ENCODE peak calls at places on chromosomes 16 and 17, in five cellular contexts. R is IMR-90; A is colonic mucosa; M is CD4-positive, alpha-beta memory T cell; X is transverse colon. T is an unnamed sample.

GRCh38 chr16:85430523-85431381 is 182.4 kb upstream of the GSE1 start:
- DNase-seq in R (no peak), A (peak; percentile 15), M (no peak), X (peak; percentile 7), T (no peak)

GRCh38 chr16:5024632-5025031 is 9.1 kb downstream of the NAGPA start:
- DNase-seq in R (no peak), A (peak; percentile 57), M (no peak), X (peak; percentile 44), T (peak; percentile 54)

GRCh38 chr16:78738557-78738956 is 639.1 kb downstream of the WWOX start:
- DNase-seq in R (no peak), A (no peak), M (no peak), X (no peak), T (no peak)

GRCh38 chr17:44144966-44145739 is 3.4 kb downstream of the HROB start:
- DNase-seq in R (peak; percentile 71), A (no peak), M (no peak), X (no peak), T (no peak)

GRCh38 chr17:28726396-28726911 is 421 bp upstream of the TLCD1 start:
- DNase-seq in R (peak; percentile 39), A (peak; percentile 85), M (peak; percentile 71), X (peak; percentile 79), T (no peak)

GRCh38 chr16:21613361-21613760 is 14.0 kb downstream of the METTL9 start:
- DNase-seq in R (no peak), A (no peak), M (no peak), X (no peak), T (no peak)

GRCh38 chr17:40244255-40244654 is 25.2 kb downstream of the WIPF2 start:
- DNase-seq in R (no peak), A (no peak), M (no peak), X (no peak), T (no peak)

GRCh38 chr16:23564964-23565363 is 7.4 kb downstream of the UBFD1 start:
- DNase-seq in R (no peak), A (no peak), M (no peak), X (no peak), T (no peak)

GRCh38 chr16:72848759-72849664 is 198.9 kb downstream of the ZFHX3 start:
- DNase-seq in R (peak; percentile 89), A (peak; percentile 81), M (no peak), X (peak; percentile 85), T (peak; percentile 37)

DNA sequence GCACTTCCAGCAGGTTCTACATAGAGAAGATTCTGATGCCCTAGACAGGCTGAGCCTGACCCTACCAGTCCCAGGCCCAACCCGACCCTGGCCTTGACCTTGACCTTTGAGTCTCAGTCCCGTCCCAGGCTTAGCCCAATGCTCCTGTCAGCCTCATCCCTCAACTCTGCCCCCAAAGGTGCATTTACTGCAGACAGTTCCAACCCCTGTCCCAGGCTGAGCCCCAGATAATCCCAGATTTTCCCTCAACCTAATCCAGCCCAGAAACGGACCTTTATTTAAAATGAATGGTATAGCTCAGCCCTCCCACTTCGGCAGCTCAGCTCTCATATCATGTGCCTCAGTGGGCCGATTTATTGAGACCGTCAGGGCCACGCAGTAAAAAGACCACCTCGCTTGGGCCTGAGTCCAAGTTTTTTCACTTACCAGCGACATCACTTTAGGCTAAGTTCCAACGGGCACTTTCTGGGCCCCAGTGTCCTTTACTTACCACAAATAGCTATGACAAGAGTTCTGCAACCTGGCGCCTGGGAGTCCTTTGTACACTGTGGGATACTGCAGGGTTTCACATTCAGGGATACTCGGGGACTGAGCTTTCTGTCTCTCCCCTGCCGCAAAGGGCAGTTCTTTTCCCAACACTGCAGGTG is 89.5 kb downstream of the WSCD1 start:
- DNase-seq in R (no peak), A (no peak), M (no peak), X (no peak), T (no peak)
- H3K27ac ChIP-seq in R (no peak overlapping the region), A (no peak overlapping the region), M (no peak overlapping the region), X (no peak overlapping the region), T (no peak overlapping the region)

GRCh38 chr16:11350531-11351335 is 5.5 kb downstream of the RMI2 start:
- DNase-seq in R (peak; percentile 87), A (no peak), M (no peak), X (no peak), T (no peak)
- H3K4me1 ChIP-seq in R (peaks cover 34% of the 10 kb centered on the region), A (peaks cover 4% of the 10 kb centered on the region), M (peaks cover 29% of the 10 kb centered on the region), X (peaks cover 36% of the 10 kb centered on the region), T (peaks cover 12% of the 10 kb centered on the region)

GRCh38 chr16:1493746-1494094 is 560 bp downstream of the TELO2 start:
- DNase-seq in R (no peak), A (no peak), M (peak; percentile 17), X (no peak), T (no peak)

GRCh38 chr16:1494129-1494640 is 1.0 kb downstream of the TELO2 start:
- DNase-seq in R (peak; percentile 69), A (peak; percentile 31), M (no peak), X (peak; percentile 32), T (peak; percentile 26)

GRCh38 chr16:1491327-1491726 is 1.8 kb upstream of the TELO2 start:
- DNase-seq in R (no peak), A (no peak), M (no peak), X (no peak), T (peak; percentile 47)

GRCh38 chr16:1492923-1493745 is at the start of gene TELO2:
- DNase-seq in R (peak; percentile 70), A (peak; percentile 86), M (peak; percentile 87), X (peak; percentile 86), T (peak; percentile 62)

GRCh38 chr16:1492082-1492922 is 858 bp upstream of the TELO2 start:
- DNase-seq in R (no peak), A (no peak), M (no peak), X (no peak), T (no peak)
- H3K27ac ChIP-seq in R (peak overlapping the region; percentile 80), A (peak overlapping the region; percentile 73), M (peak overlapping the region; percentile 78), X (peak overlapping the region; percentile 89), T (no peak overlapping the region)

GRCh38 chr17:17549732-17550366 is 41.7 kb downstream of the PEMT start:
- DNase-seq in R (no peak), A (no peak), M (no peak), X (no peak), T (no peak)
- H3K4me1 ChIP-seq in R (peaks cover 9% of the 10 kb centered on the region), A (no peaks in the 10 kb centered on the region), M (no peaks in the 10 kb centered on the region), X (no peaks in the 10 kb centered on the region), T (no peaks in the 10 kb centered on the region)

GRCh38 chr16:69833791-69834282 is 71.7 kb downstream of the WWP2 start:
- DNase-seq in R (no peak), A (peak; percentile 42), M (no peak), X (peak; percentile 47), T (no peak)

GRCh38 chr16:69834817-69835477 is 72.8 kb downstream of the WWP2 start:
- DNase-seq in R (no peak), A (no peak), M (no peak), X (no peak), T (no peak)

GRCh38 chr16:69837380-69837779 is 75.2 kb downstream of the WWP2 start:
- DNase-seq in R (no peak), A (no peak), M (no peak), X (no peak), T (no peak)

GRCh38 chr16:69838417-69838990 is 76.4 kb downstream of the WWP2 start:
- DNase-seq in R (no peak), A (peak; percentile 44), M (no peak), X (peak; percentile 33), T (no peak)

GRCh38 chr16:69836252-69836651 is 74.1 kb downstream of the WWP2 start:
- DNase-seq in R (no peak), A (no peak), M (no peak), X (no peak), T (no peak)
- H3K27ac ChIP-seq in R (no peak overlapping the region), A (no peak overlapping the region), M (no peak overlapping the region), X (no peak overlapping the region), T (no peak overlapping the region)